ENCODE peak calls at places on chromosomes 1 and 21, in ten cellular contexts. N is Jurkat, Clone E6-1; P is HepG2; M is EL; Y is stromal cell of bone marrow; O is left ventricle myocardium inferior; Q is GM10248; A is ELR; E is foreskin fibroblast; G is stomach. J is an unnamed sample.

GRCh38 chr1:58881471-58881994 is 97.7 kb upstream of the JUN start:
- DNase-seq in E (peak; percentile 95), A (peak; percentile 95), N (no peak), G (peak; percentile 69), M (peak; percentile 86), O (no peak), Y (peak; percentile 76), Q (no peak), P (peak; percentile 96), J (peak; percentile 59)

GRCh38 chr1:116560704-116561490 is 9.9 kb downstream of the CD58 start:
- DNase-seq in M (no peak), Y (no peak), O (no peak), P (no peak), E (no peak), N (no peak), G (no peak), Q (no peak), A (no peak), J (no peak)

GRCh38 chr1:197440730-197441129 is 172.7 kb downstream of the CRB1 start:
- DNase-seq in Y (no peak), Q (no peak), O (no peak), E (no peak), A (no peak), G (no peak), M (no peak), P (no peak), N (no peak), J (no peak)

GRCh38 chr1:42816600-42817439 is at the start of the genes ERMAP and SVBP:
- DNase-seq in N (peak; percentile 71), Y (peak; percentile 68), E (peak; percentile 94), G (peak; percentile 95), O (peak; percentile 94), A (peak; percentile 87), M (peak; percentile 87), P (peak; percentile 73), Q (peak; percentile 98), J (peak; percentile 88)

GRCh38 chr1:205286335-205286950 is 35.1 kb downstream of the NUAK2 start:
- DNase-seq in G (peak; percentile 40), Y (no peak), A (peak; percentile 78), M (peak; percentile 63), P (no peak), N (peak; percentile 63), O (no peak), Q (peak; percentile 70), E (peak; percentile 18), J (no peak)

GRCh38 chr1:40774266-40774998 is 9.2 kb upstream of the KCNQ4 start:
- DNase-seq in G (peak; percentile 66), Q (peak; percentile 68), Y (no peak), E (peak; percentile 49), N (no peak), O (peak; percentile 58), M (peak; percentile 29), A (peak; percentile 57), P (peak; percentile 36), J (peak; percentile 35)

GRCh38 chr1:110430366-110430765 is 20.6 kb upstream of the PROK1 start:
- DNase-seq in G (no peak), N (no peak), O (no peak), E (no peak), P (no peak), A (no peak), M (no peak), Y (no peak), Q (no peak), J (no peak)

GRCh38 chr1:247716546-247716945 is at the start of gene OR6F1:
- DNase-seq in A (no peak), M (no peak), O (no peak), G (no peak), E (no peak), Y (no peak), P (no peak), Q (no peak), N (no peak), J (no peak)

GRCh38 chr21:46491553-46491952 is 32.9 kb downstream of the DIP2A start:
- DNase-seq in M (no peak), N (no peak), A (no peak), O (no peak), Q (no peak), P (no peak), E (no peak), Y (no peak), G (no peak), J (no peak)

J was measured in pancreas.